ENCODE peak calls at places on chromosome 18, in seven cellular contexts. U is osteoblast, W is nephron progenitor cell, X is A673, I is cardiac fibroblast, N is choroid plexus epithelial cell, R is BJ. M is an unnamed sample.

GRCh38 chr18:64276736-64277135 is 127.8 kb upstream of the LINC00305 start:
- DNase-seq in U (no peak), N (peak), W (no peak), I (no peak), X (peak), R (no peak), M (no peak)

GRCh38 chr18:23872701-23873550 is 141.6 kb upstream of the TTC39C start:
- DNase-seq in N (no peak), U (no peak), X (no peak), R (no peak), W (no peak), I (no peak), M (peak)

GRCh38 chr18:62054929-62055498 is 131.8 kb downstream of the PIGN start:
- DNase-seq in I (no peak), W (no peak), X (no peak), U (no peak), N (no peak), R (no peak), M (no peak)

GRCh38 chr18:28065031-28065792 is 111.7 kb downstream of the CDH2 start:
- DNase-seq in X (peak), W (no peak), N (peak), U (peak), I (peak), R (peak), M (peak)

GRCh38 chr18:394997-395383 is 105.5 kb downstream of the COLEC12 start:
- DNase-seq in X (peak), U (no peak), R (peak), I (peak), W (no peak), N (peak), M (no peak)

GRCh38 chr18:59055345-59056032 is 84.2 kb upstream of the SEC11C start:
- DNase-seq in N (peak), R (no peak), W (no peak), I (peak), U (peak), X (peak), M (no peak)

GRCh38 chr18:27062802-27063201 is 122.3 kb downstream of the CHST9 start:
- DNase-seq in R (no peak), U (no peak), I (no peak), W (no peak), N (no peak), X (no peak), M (peak)

GRCh38 chr18:23302852-23303527 is 150.1 kb upstream of the RIOK3 start:
- DNase-seq in I (peak), R (peak), N (peak), X (no peak), W (no peak), U (peak), M (peak)

GRCh38 chr18:35938158-35938557 is 34.3 kb upstream of the RMP24 start:
- DNase-seq in W (no peak), X (no peak), R (no peak), U (no peak), N (peak), I (peak), M (peak)

GRCh38 chr18:78228974-78229373 is 750.6 kb upstream of the SALL3 start:
- DNase-seq in I (no peak), R (no peak), U (no peak), N (no peak), X (no peak), W (peak), M (no peak)

GRCh38 chr18:702957-703659 is 9.3 kb downstream of the ENOSF1 start:
- DNase-seq in U (peak), N (peak), W (no peak), I (peak), X (no peak), R (peak), M (peak)

GRCh38 chr18:4433762-4434161 is 21.3 kb downstream of the DLGAP1 start:
- DNase-seq in X (peak), I (peak), R (no peak), N (no peak), W (no peak), U (no peak), M (no peak)

GRCh38 chr18:22741318-22741717 is 191.8 kb upstream of the RBBP8 start:
- DNase-seq in U (no peak), R (no peak), W (no peak), I (no peak), X (peak), N (no peak), M (no peak)

GRCh38 chr18:79573921-79574491 is 105.6 kb upstream of the CTDP1 start:
- DNase-seq in W (no peak), X (no peak), R (no peak), I (no peak), N (no peak), U (peak), M (no peak)

GRCh38 chr18:63177822-63178525 is 141.6 kb downstream of the BCL2 start:
- DNase-seq in W (no peak), N (no peak), I (no peak), R (no peak), U (no peak), X (peak), M (no peak)

GRCh38 chr18:1914489-1914888 is 656.8 kb downstream of the METTL4 start:
- DNase-seq in I (peak), R (no peak), W (no peak), N (peak), X (peak), U (no peak), M (peak)

GRCh38 chr18:53795061-53795460 is 429.4 kb downstream of the MBD2 start:
- DNase-seq in N (peak), U (no peak), I (peak), W (no peak), X (no peak), R (no peak), M (peak)

GRCh38 chr18:5294113-5294617 is 1.4 kb downstream of the ZBTB14 start:
- DNase-seq in W (peak), X (peak), I (peak), N (peak), U (peak), R (no peak), M (no peak)

GRCh38 chr18:37242091-37242490 is 323.5 kb downstream of the CELF4 start:
- DNase-seq in R (no peak), N (no peak), X (no peak), U (peak), I (no peak), W (no peak), M (no peak)

GRCh38 chr18:76339246-76339620 is 155.8 kb downstream of the ZNF516 start:
- DNase-seq in R (no peak), I (no peak), U (no peak), N (no peak), W (no peak), X (peak), M (peak)

GRCh38 chr18:76340410-76340809 is 154.6 kb downstream of the ZNF516 start:
- DNase-seq in X (no peak), I (no peak), R (no peak), N (no peak), U (no peak), W (no peak), M (no peak)

GRCh38 chr18:76338088-76338487 is 157.0 kb downstream of the ZNF516 start:
- DNase-seq in N (no peak), W (no peak), R (no peak), U (no peak), I (no peak), X (no peak), M (no peak)

GRCh38 chr18:76338619-76339245 is 156.3 kb downstream of the ZNF516 start:
- DNase-seq in U (no peak), N (no peak), R (no peak), W (no peak), I (no peak), X (no peak), M (peak)

GRCh38 chr18:76336241-76336640 is 158.8 kb downstream of the ZNF516 start:
- DNase-seq in N (no peak), W (no peak), U (no peak), R (no peak), X (no peak), I (no peak), M (no peak)
- TF ChIP-seq CTCF in N (no peak), W (no peak), U (no peak), R (no peak), X (no peak), I (no peak), M (no peak)

DNA sequence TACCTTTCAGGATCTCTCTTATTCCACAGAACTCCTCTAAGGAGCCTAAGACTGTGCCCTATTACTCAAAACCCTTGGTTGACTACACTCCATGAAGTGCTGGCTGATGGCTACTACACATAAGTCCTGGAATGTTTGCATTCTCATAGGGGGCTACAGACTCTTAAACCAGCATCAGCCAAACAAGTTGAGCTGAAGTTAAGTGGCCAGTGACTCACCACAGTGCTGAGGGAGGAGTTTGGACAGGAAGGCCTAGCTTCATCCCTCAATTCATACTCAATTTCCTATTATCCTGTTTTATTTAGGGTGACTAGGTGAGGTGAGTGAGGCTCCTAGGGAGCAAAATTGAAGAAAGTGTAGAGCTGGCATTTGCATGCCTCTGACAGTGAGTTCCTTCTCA is 246.7 kb downstream of the SMAD2 start:
- DNase-seq in W (no peak), R (no peak), N (no peak), U (no peak), I (peak), X (no peak), M (peak)
- TF ChIP-seq CTCF in W (no peak), R (no peak), N (no peak), U (no peak), I (no peak), X (no peak), M (no peak)

GRCh38 chr18:10515456-10515855 is 10.4 kb upstream of the NAPG start:
- DNase-seq in U (no peak), X (no peak), N (no peak), I (no peak), W (no peak), R (no peak), M (peak)

GRCh38 chr18:10519366-10519765 is 6.5 kb upstream of the NAPG start:
- DNase-seq in R (no peak), X (no peak), N (no peak), I (peak), W (no peak), U (no peak), M (no peak)

GRCh38 chr18:10519999-10520935 is 5.6 kb upstream of the NAPG start:
- DNase-seq in N (peak), I (peak), R (peak), U (peak), X (peak), W (peak), M (peak)

GRCh38 chr18:10516078-10516477 is 9.7 kb upstream of the NAPG start:
- DNase-seq in I (no peak), W (no peak), N (no peak), X (no peak), R (no peak), U (no peak), M (no peak)

DNA sequence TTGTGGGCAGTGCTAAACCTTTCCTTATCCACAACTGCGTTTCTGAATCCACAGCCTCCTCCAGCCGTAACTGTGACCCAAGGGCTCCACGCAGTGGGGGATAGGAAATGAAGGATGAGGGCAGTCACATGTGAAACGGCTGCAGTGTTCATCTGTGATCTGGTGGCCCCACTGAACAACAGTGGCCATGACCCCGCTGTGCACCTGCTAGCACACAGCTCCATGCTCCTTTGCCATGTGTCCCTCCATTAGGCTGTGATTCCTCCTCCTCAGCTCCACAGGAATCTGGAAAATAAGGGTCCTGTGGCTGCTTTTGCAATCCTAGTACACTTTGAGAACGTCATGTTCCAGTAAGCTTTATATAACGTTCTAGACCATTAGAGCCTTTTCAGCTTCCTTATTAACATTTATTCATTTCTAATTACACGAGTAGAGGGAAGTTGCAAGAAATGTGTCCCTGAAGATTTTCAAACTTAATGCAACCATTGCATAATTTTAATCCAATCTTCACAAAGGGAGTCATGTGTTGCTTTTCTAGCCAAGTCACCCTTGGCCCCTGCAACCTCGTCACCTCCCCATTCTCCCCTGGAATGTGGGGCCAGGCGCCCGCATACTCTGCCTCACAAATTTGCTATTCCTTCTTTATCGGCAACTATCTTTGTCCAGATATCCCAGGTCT is 7.1 kb upstream of the NAPG start:
- DNase-seq in U (no peak), X (peak), R (no peak), W (peak), N (peak), I (peak), M (no peak)
- TF ChIP-seq CTCF in U (peak), X (peak), R (peak), W (peak), N (peak), I (peak), M (peak)

DNA sequence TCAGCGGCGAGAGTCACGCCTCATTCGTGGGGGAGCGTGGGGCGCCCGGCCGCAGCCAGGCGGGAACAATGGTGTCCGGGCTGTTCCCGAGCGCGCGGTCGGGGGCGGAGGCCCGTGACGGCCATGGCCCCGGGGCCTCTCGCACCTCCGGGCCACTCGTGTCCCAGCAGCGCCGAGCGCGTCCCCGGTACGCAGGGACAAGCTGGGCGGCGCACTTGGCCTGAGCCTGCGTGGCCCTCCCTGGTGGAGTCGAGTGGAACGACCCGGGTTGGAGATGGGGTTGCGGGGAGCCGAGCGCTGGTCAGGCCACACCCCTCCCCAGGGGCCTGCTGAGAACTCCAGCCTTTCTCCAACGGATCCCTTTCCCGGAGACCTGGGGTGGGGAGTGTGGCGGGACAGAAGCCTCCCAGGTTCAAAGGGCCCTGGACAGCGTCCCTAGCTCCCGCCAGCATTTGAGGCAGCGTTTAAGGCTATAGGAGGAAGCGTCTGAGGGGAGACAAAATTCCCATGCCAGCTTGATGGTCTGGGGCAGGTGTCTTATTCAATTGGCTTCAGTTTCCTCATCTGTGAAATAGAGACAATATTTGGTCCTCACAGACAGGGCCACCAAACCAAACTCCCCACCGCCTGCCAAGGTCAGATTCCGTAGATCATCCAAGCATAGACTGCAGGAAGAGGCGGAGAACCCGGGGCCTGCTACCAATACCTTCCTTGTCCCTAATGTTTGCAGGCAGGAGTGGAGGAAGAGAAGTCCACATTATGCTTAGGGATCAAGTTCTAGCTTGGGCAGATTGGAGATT is 545 bp downstream of the CNDP2 start:
- DNase-seq in U (peak), X (peak), R (no peak), N (peak), W (peak), I (peak), M (peak)
- TF ChIP-seq CTCF in U (no peak), X (no peak), R (peak), N (peak), W (no peak), I (peak), M (peak)

GRCh38 chr18:50194623-50195532 is at the start of gene MYO5B:
- DNase-seq in I (no peak), X (peak), N (no peak), R (no peak), W (peak), U (peak), M (peak)
- TF ChIP-seq CTCF in I (no peak), X (no peak), N (no peak), R (no peak), W (no peak), U (no peak), M (peak)

GRCh38 chr18:67845035-67845434 is 328.5 kb upstream of the DSEL start:
- DNase-seq in N (peak), I (peak), X (no peak), R (no peak), U (no peak), W (no peak), M (peak)
- TF ChIP-seq CTCF in N (peak), I (no peak), X (peak), R (no peak), U (peak), W (no peak), M (peak)

GRCh38 chr18:55275042-55275897 is 312.7 kb downstream of the TCF4 start:
- DNase-seq in X (peak), I (peak), U (no peak), W (no peak), R (no peak), N (peak), M (peak)
- TF ChIP-seq CTCF in X (peak), I (peak), U (peak), W (peak), R (no peak), N (peak), M (no peak)

DNA sequence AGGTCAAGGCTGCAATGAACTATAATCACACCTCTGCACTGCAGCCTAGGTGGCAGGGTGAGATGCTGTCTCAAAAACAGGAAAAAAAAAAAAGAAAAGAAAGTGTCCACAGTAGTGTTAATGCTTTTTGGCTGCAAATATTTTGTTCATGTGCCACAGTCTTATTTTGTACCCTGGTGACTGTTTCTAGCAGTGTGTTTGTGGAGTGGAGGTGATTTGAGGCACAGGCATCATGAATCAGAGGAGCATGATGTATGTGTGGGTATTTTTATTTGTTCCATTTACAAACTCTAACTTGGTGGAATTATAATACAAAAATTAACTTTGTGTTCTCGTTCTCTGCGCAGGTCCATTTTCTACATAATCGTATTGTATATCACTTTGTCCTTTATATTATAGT is 30.6 kb downstream of the DTNA start:
- DNase-seq in U (no peak), W (no peak), X (no peak), N (no peak), R (no peak), I (no peak), M (no peak)
- TF ChIP-seq CTCF in U (no peak), W (no peak), X (no peak), N (no peak), R (no peak), I (no peak), M (no peak)

M was measured in bronchial epithelial cell.